ENCODE peak calls at places on chromosomes 5 and 9, in ten cellular contexts. I, F, V, Q, X, O, M, B, U and A are unnamed samples.

GRCh38 chr9:14769235-14769580 is 46.7 kb upstream of the CER1 start:
- DNase-seq in X (no peak), O (peak), V (no peak), F (peak), B (peak), U (peak), I (peak), Q (peak), M (no peak), A (no peak)

GRCh38 chr9:132898043-132898442 is 19.3 kb downstream of the SPACA9 start:
- DNase-seq in X (no peak), I (no peak), O (no peak), Q (no peak), F (no peak), B (no peak), U (no peak), V (no peak), M (no peak), A (no peak)

GRCh38 chr5:90866333-90866732 is 307.7 kb downstream of the ADGRV1 start:
- DNase-seq in F (peak), V (no peak), Q (peak), O (peak), U (no peak), X (no peak), B (no peak), M (no peak), I (peak), A (no peak)

GRCh38 chr5:34957857-34958690 is 28.7 kb downstream of the DNAJC21 start:
- DNase-seq in U (peak), I (peak), Q (peak), B (peak), F (peak), V (no peak), O (peak), M (no peak), X (no peak), A (no peak)

GRCh38 chr5:86029308-86029707 is 588.4 kb upstream of the COX7C start:
- DNase-seq in V (no peak), B (no peak), O (no peak), Q (no peak), I (no peak), F (no peak), X (no peak), M (no peak), U (no peak), A (no peak)

GRCh38 chr5:14178671-14179211 is 35.6 kb downstream of the TRIO start:
- DNase-seq in F (peak), M (no peak), Q (peak), O (peak), B (no peak), X (no peak), I (peak), V (no peak), U (no peak), A (no peak)

GRCh38 chr5:142597546-142598337 is 88.1 kb downstream of the FGF1 start:
- DNase-seq in F (peak), O (peak), U (peak), M (no peak), I (peak), Q (peak), B (peak), X (no peak), V (no peak), A (no peak)

GRCh38 chr5:73625905-73626811 is at the start of gene ARHGEF28:
- DNase-seq in Q (peak), V (peak), I (peak), F (peak), U (peak), B (peak), O (peak), X (peak), M (peak), A (no peak)

GRCh38 chr9:113593682-113594281 is 130.3 kb downstream of the RGS3 start:
- DNase-seq in I (peak), U (peak), V (no peak), Q (peak), X (peak), O (peak), B (peak), F (peak), M (peak), A (peak)

GRCh38 chr5:141512390-141513020 is 23.6 kb downstream of the PCDHGC5 start:
- DNase-seq in Q (peak), M (peak), I (peak), U (peak), X (peak), B (peak), F (peak), O (peak), V (peak), A (peak)

GRCh38 chr5:71748360-71748759 is 29.3 kb downstream of the CARTPT start:
- DNase-seq in B (peak), F (no peak), I (no peak), V (no peak), Q (no peak), M (peak), X (no peak), O (no peak), U (peak), A (no peak)

GRCh38 chr5:114391321-114391720 is 29.5 kb downstream of the KCNN2 start:
- DNase-seq in Q (peak), M (no peak), I (no peak), V (no peak), O (peak), B (no peak), U (no peak), X (no peak), F (peak), A (no peak)

GRCh38 chr9:75964431-75964830 is 74.0 kb downstream of the PCSK5 start:
- DNase-seq in B (no peak), F (peak), X (no peak), M (no peak), U (no peak), O (no peak), I (peak), Q (no peak), V (no peak), A (no peak)

GRCh38 chr5:151095341-151096000 is 14.6 kb upstream of the TNIP1 start:
- DNase-seq in V (no peak), O (peak), U (no peak), X (no peak), I (peak), B (peak), M (peak), F (no peak), Q (peak), A (no peak)

GRCh38 chr9:121556082-121556481 is 56.4 kb upstream of the GGTA1 start:
- DNase-seq in U (no peak), X (no peak), M (no peak), I (no peak), F (no peak), V (no peak), Q (no peak), B (no peak), O (no peak), A (no peak)

GRCh38 chr5:138820695-138821094 is 54.4 kb downstream of the LRRTM2 start:
- DNase-seq in U (no peak), O (no peak), B (no peak), M (no peak), Q (no peak), I (no peak), V (no peak), X (no peak), F (no peak), A (no peak)

GRCh38 chr5:107293551-107293950 is 377.2 kb downstream of the EFNA5 start:
- DNase-seq in X (no peak), B (no peak), V (no peak), I (no peak), Q (no peak), O (no peak), M (no peak), U (no peak), F (no peak), A (no peak)

GRCh38 chr9:120714088-120714845 is at the start of gene MEGF9:
- DNase-seq in Q (peak), V (peak), B (peak), I (peak), M (peak), U (peak), O (peak), F (peak), X (peak), A (peak)

GRCh38 chr5:32365623-32366022 is 52.9 kb upstream of the MTMR12 start:
- DNase-seq in M (no peak), U (no peak), O (no peak), Q (no peak), V (no peak), B (no peak), I (no peak), F (no peak), X (no peak), A (no peak)

GRCh38 chr9:121556580-121556979 is 56.9 kb upstream of the GGTA1 start:
- DNase-seq in U (no peak), B (peak), V (no peak), O (peak), I (peak), Q (peak), M (no peak), X (no peak), F (peak), A (no peak)

GRCh38 chr5:167244583-167244982 is 1046.9 kb upstream of the WWC1 start:
- DNase-seq in B (no peak), Q (peak), U (no peak), F (no peak), V (no peak), X (no peak), I (no peak), M (no peak), O (no peak), A (no peak)

GRCh38 chr5:143019614-143020515 is 249.7 kb downstream of the ARHGAP26 start:
- DNase-seq in M (no peak), X (no peak), F (no peak), U (peak), Q (no peak), V (no peak), I (no peak), O (no peak), B (no peak), A (no peak)

GRCh38 chr5:93044860-93045666 is 536.0 kb downstream of the NR2F1-AS1 start:
- DNase-seq in Q (no peak), O (no peak), B (no peak), M (no peak), I (no peak), U (no peak), V (no peak), X (no peak), F (no peak), A (no peak)

GRCh38 chr9:127904888-127905728 is 5.7 kb upstream of the ST6GALNAC6 start:
- DNase-seq in Q (no peak), U (no peak), O (no peak), B (no peak), I (no peak), F (no peak), V (peak), M (peak), X (peak), A (no peak)

GRCh38 chr5:156522651-156523529 is 195.9 kb downstream of the SGCD start:
- DNase-seq in I (no peak), U (no peak), V (no peak), Q (no peak), X (no peak), M (no peak), F (no peak), B (no peak), O (no peak), A (no peak)

GRCh38 chr9:118455259-118455658 is 751.1 kb downstream of the TLR4 start:
- DNase-seq in O (no peak), U (no peak), I (peak), V (no peak), M (no peak), F (no peak), Q (peak), B (no peak), X (no peak), A (no peak)

GRCh38 chr5:72145351-72145750 is 38.1 kb downstream of the MAP1B start:
- DNase-seq in U (no peak), B (no peak), X (no peak), Q (no peak), F (no peak), I (no peak), V (no peak), O (no peak), M (no peak), A (no peak)

GRCh38 chr9:83182071-83182470 is 119.1 kb upstream of the RASEF start:
- DNase-seq in B (no peak), V (no peak), M (no peak), O (no peak), F (no peak), I (no peak), U (no peak), X (no peak), Q (no peak), A (no peak)

GRCh38 chr9:101027246-101027645 is 1.3 kb upstream of the PLPPR1 start:
- DNase-seq in X (no peak), Q (no peak), O (no peak), I (no peak), V (no peak), F (no peak), M (no peak), B (no peak), U (no peak), A (no peak)

GRCh38 chr5:4511996-4512656 is 628.0 kb upstream of the ADAMTS16 start:
- DNase-seq in X (peak), M (no peak), B (peak), F (peak), Q (peak), V (no peak), O (no peak), U (peak), I (peak), A (peak)

GRCh38 chr9:20294351-20294750 is 327.9 kb downstream of the MLLT3 start:
- DNase-seq in B (no peak), X (no peak), I (no peak), V (no peak), U (no peak), M (no peak), Q (no peak), O (no peak), F (no peak), A (no peak)

GRCh38 chr9:70481471-70481870 is 67.0 kb upstream of the KLF9 start:
- DNase-seq in I (no peak), X (no peak), Q (no peak), F (no peak), B (no peak), U (no peak), V (no peak), M (no peak), O (no peak), A (no peak)

GRCh38 chr5:138464018-138464387 is 1.3 kb upstream of the EGR1 start:
- DNase-seq in X (peak), F (peak), M (peak), Q (peak), O (peak), I (peak), B (peak), U (peak), V (peak), A (peak)

GRCh38 chr5:71865202-71865601 is 146.1 kb downstream of the CARTPT start:
- DNase-seq in O (peak), M (no peak), I (peak), V (no peak), F (peak), Q (peak), U (no peak), X (no peak), B (no peak), A (no peak)

GRCh38 chr9:92724528-92725265 is 39.9 kb downstream of the BICD2 start:
- DNase-seq in V (no peak), B (peak), U (no peak), Q (no peak), O (no peak), I (no peak), M (no peak), X (no peak), F (no peak), A (peak)

GRCh38 chr5:149932445-149933350 is 11.9 kb downstream of the PDE6A start:
- DNase-seq in O (peak), B (no peak), Q (no peak), U (peak), X (no peak), I (peak), F (peak), M (no peak), V (no peak), A (no peak)
- H3K4me3 ChIP-seq in O (no peak), B (no peak), Q (no peak), U (peak), X (peak), I (peak), F (peak), M (no peak), V (no peak), A (no peak)

GRCh38 chr9:74282526-74283253 is 214.4 kb upstream of the RORB start:
- DNase-seq in V (no peak), Q (no peak), B (no peak), U (no peak), O (no peak), X (no peak), M (no peak), I (no peak), F (no peak), A (no peak)

GRCh38 chr9:74285075-74285474 is 212.1 kb upstream of the RORB start:
- DNase-seq in F (no peak), I (peak), B (no peak), O (peak), M (no peak), Q (peak), U (no peak), X (no peak), V (no peak), A (no peak)

GRCh38 chr9:74284596-74284995 is 212.5 kb upstream of the RORB start:
- DNase-seq in I (no peak), X (no peak), U (no peak), O (no peak), V (no peak), B (no peak), F (no peak), M (no peak), Q (no peak), A (no peak)

GRCh38 chr9:74277532-74277931 is 219.6 kb upstream of the RORB start:
- DNase-seq in O (no peak), M (no peak), X (no peak), I (no peak), B (no peak), Q (no peak), F (no peak), V (peak), U (no peak), A (no peak)

DNA sequence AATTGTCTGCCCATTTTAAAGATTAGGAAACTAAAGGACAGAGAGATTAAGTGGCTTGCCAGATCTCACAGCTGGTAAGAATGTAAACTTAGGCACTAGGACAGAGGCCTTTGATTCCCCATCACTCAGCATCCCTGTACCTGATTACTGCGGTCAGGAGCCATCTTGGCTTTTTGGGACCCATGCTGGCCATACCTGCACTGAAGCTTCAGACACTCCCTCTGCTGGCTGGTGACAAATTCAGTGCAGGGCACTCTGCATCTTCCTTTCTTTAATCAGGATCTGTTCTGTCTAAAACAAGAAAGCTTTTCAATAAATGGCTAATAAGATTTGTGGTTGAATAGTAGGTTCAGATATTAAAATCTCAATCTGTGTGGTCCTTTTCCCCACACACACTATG is 215.5 kb upstream of the RORB start:
- DNase-seq in I (peak), F (peak), Q (no peak), B (no peak), U (no peak), O (no peak), V (no peak), M (no peak), X (no peak), A (no peak)
- TF ChIP-seq CTCF in I (no peak), F (no peak), Q (no peak), B (no peak), U (no peak), O (no peak), V (no peak), M (no peak), X (no peak), A (no peak)

DNA sequence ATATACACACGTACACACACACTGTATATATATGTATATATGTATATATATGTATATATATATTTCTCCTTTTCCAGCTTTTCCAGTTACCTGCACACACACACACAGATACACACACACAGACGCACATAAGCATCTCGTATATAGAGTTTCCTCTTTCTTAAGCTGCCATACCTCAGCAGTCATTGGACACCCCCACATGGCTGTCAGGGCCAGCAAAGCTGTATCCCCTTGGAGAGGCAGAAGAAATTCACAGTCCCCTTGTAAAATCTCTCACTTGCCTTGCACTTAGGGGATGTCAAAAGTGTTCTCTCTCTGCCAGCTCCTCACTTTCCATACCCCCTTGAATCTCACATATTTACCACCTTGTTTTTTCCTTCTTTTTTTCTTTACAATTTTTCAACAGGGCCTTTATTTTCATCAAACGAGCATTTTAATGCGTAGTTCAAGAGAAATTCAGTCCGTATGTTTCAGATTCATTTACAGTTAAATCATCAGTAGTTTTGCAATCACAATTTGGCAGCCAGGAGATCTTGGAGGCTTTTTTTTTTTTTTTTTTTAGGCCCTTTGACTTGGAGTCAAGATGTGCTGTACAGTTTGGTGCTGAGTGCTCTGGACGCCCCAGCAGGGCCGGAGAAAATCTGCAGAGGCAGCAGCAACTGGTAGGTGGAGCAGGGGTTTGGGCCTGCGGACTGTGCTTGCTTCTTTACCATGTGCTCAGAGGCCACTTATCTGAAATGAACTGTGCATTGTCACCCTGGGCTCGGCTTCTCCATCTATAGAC is 244.9 kb upstream of the KLF4 start:
- DNase-seq in M (no peak), O (peak), U (no peak), B (peak), I (no peak), Q (peak), F (no peak), X (no peak), V (no peak), A (no peak)
- H3K4me3 ChIP-seq in M (no peak), O (no peak), U (no peak), B (no peak), I (no peak), Q (no peak), F (no peak), X (no peak), V (no peak), A (no peak)

GRCh38 chr5:175538576-175538975 is 60.2 kb downstream of the SFXN1 start:
- DNase-seq in O (no peak), U (no peak), I (no peak), F (no peak), V (no peak), M (no peak), Q (no peak), B (no peak), X (no peak), A (no peak)

GRCh38 chr5:175539936-175540335 is 61.6 kb downstream of the SFXN1 start:
- DNase-seq in O (no peak), U (no peak), I (no peak), F (no peak), M (no peak), B (no peak), X (no peak), V (no peak), Q (no peak), A (no peak)

GRCh38 chr5:175535781-175536180 is 57.4 kb downstream of the SFXN1 start:
- DNase-seq in U (no peak), M (no peak), O (no peak), V (no peak), X (no peak), B (no peak), I (no peak), Q (no peak), F (no peak), A (no peak)

GRCh38 chr5:175531361-175531760 is 53.0 kb downstream of the SFXN1 start:
- DNase-seq in U (no peak), Q (no peak), B (no peak), X (no peak), O (no peak), M (no peak), I (no peak), F (no peak), V (no peak), A (no peak)

DNA sequence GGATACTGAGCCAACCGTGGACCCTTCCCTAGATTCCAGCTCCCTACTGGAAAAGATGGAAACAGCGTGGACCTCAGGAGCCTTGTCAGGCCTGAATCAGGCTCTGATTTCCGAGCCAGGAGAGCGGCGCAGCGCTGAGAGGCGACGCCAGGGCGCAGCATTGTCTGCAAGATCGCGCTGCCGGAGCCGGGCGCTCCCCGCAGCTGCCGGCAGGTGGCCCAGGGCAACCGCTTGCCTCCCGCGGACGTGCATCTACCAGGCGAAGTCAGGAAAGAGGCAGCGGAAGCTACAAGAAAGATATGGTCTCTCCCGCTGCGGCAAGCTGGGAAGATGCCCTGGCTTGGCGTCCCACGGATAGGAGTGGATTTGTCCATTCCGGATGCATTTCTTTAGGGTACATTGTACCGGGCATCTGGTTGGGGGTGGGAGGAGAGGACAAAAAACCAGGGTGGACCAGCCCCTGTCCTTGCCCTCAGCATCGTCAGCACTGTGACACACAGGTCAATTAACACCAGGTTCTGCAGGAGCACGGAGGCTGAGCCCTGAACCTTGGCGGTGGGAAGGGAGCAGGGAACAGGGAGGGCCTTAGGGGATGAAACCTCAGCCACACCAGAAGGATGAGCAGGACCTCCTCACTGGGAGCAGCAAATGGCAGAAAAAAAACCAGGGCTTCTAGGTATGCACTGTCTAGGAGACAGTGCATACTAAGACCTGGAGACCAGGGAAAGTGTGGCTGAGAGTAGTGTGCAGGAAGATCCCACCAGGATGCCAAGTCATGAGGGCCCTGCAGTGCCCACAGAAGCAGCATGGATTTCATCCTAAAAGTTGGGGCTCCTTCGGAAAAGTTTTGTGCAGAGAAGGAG is 55.9 kb downstream of the SFXN1 start:
- DNase-seq in Q (peak), O (peak), X (peak), B (peak), M (peak), U (peak), F (peak), I (peak), V (peak), A (peak)
- TF ChIP-seq CTCF in Q (peak), O (peak), X (peak), B (peak), M (peak), U (peak), F (peak), I (peak), V (peak), A (peak)